ENCODE peak calls at places on chromosomes 6 and 20, in six cellular contexts. B is psoas muscle, G is esophagus squamous epithelium, W is ovary, X is SJSA1, R is right cardiac atrium. E is an unnamed sample. For H3K4me1, the result is how much of the 10 kb centered on the place peaks cover.

GRCh38 chr20:2314759-2315439 is 19.1 kb downstream of the TGM3 start:
- DNase-seq in B (peak), G (no peak), W (no peak), X (peak), R (peak), E (no peak)

GRCh38 chr6:30329331-30329730 is 2.6 kb downstream of the TRIM39 start:
- DNase-seq in B (no peak), G (no peak), W (no peak), X (no peak), R (peak), E (no peak)

GRCh38 chr6:47420394-47421371 is 56.9 kb upstream of the CD2AP start:
- DNase-seq in B (no peak), G (no peak), W (no peak), X (no peak), R (no peak), E (no peak)

GRCh38 chr20:25695532-25696383 is 895 bp downstream of the ZNF337 start:
- DNase-seq in B (no peak), G (no peak), W (no peak), X (no peak), R (peak), E (no peak)

GRCh38 chr6:72619883-72620696 is 1.8 kb upstream of the KCNQ5 start:
- DNase-seq in B (peak), G (no peak), W (peak), X (no peak), R (peak), E (peak)

GRCh38 chr6:108598316-108598863 is 37.7 kb downstream of the FOXO3 start:
- DNase-seq in B (peak), G (no peak), W (no peak), X (no peak), R (no peak), E (no peak)

GRCh38 chr6:41191569-41191968 is 9.4 kb downstream of the TREML2 start:
- DNase-seq in B (no peak), G (no peak), W (no peak), X (no peak), R (no peak), E (no peak)

GRCh38 chr20:62367483-62368302 is 581 bp upstream of the LAMA5 start:
- DNase-seq in B (peak), G (no peak), W (no peak), X (no peak), R (peak), E (no peak)

GRCh38 chr20:3753501-3754257 is 13.9 kb downstream of the ADISSP start:
- DNase-seq in B (no peak), G (no peak), W (no peak), X (no peak), R (no peak), E (no peak)

GRCh38 chr6:36928547-36928918 is 26.0 kb upstream of the PI16 start:
- DNase-seq in B (peak), G (no peak), W (peak), X (no peak), R (no peak), E (peak)

GRCh38 chr20:3224681-3225421 is 14.1 kb downstream of the SLC4A11 start:
- DNase-seq in B (no peak), G (no peak), W (no peak), X (no peak), R (no peak), E (no peak)

GRCh38 chr6:109762769-109763450 is 71.8 kb downstream of the FIG4 start:
- DNase-seq in B (no peak), G (no peak), W (no peak), X (no peak), R (no peak), E (no peak)

GRCh38 chr6:108561742-108562502 is 1.2 kb downstream of the FOXO3 start:
- DNase-seq in B (peak), G (no peak), W (peak), X (peak), R (peak), E (peak)

GRCh38 chr6:4936681-4937041 is 67.2 kb downstream of the RPP40 start:
- DNase-seq in B (no peak), G (no peak), W (no peak), X (no peak), R (no peak), E (no peak)

GRCh38 chr6:161319231-161319630 is 45.4 kb upstream of the AGPAT4 start:
- DNase-seq in B (no peak), G (no peak), W (no peak), X (no peak), R (no peak), E (no peak)

GRCh38 chr20:52943185-52943841 is 28.8 kb upstream of the TSHZ2 start:
- DNase-seq in B (no peak), G (no peak), W (no peak), X (no peak), R (no peak), E (no peak)

GRCh38 chr6:132907915-132908314 is 93.5 kb downstream of the RPS12 start:
- DNase-seq in B (no peak), G (no peak), W (no peak), X (no peak), R (no peak), E (no peak)

GRCh38 chr20:189611-190010 is at the start of gene DEFB128:
- DNase-seq in B (no peak), G (no peak), W (no peak), X (no peak), R (no peak), E (no peak)

GRCh38 chr6:78615430-78615904 is 251.9 kb upstream of the IRAK1BP1 start:
- DNase-seq in B (no peak), G (no peak), W (no peak), X (no peak), R (no peak), E (no peak)

GRCh38 chr6:109069746-109070145 is 24.9 kb downstream of the SESN1 start:
- DNase-seq in B (no peak), G (no peak), W (no peak), X (no peak), R (no peak), E (no peak)

GRCh38 chr20:38673731-38674177 is 50.5 kb upstream of the SLC32A1 start:
- DNase-seq in B (no peak), G (no peak), W (peak), X (no peak), R (peak), E (no peak)

GRCh38 chr6:92977018-92977417 is 442.3 kb downstream of the EPHA7 start:
- DNase-seq in B (no peak), G (no peak), W (no peak), X (no peak), R (no peak), E (no peak)

GRCh38 chr6:37496951-37497885 is 2.5 kb downstream of the CCDC167 start:
- DNase-seq in B (no peak), G (no peak), W (no peak), X (no peak), R (no peak), E (peak)

GRCh38 chr6:53410508-53411258 is 61.9 kb upstream of the ELOVL5 start:
- DNase-seq in B (peak), G (peak), W (peak), X (no peak), R (peak), E (no peak)

GRCh38 chr6:161272600-161273355 is 1.1 kb downstream of the AGPAT4 start:
- DNase-seq in B (no peak), G (no peak), W (no peak), X (no peak), R (no peak), E (no peak)

GRCh38 chr20:32333988-32334885 is 23.9 kb upstream of the ASXL1 start:
- DNase-seq in B (no peak), G (no peak), W (no peak), X (no peak), R (peak), E (no peak)

GRCh38 chr6:31776563-31776960 is 566 bp downstream of the VWA7 start:
- DNase-seq in B (no peak), G (no peak), W (no peak), X (no peak), R (no peak), E (no peak)

GRCh38 chr6:21999012-21999528 is 297.8 kb downstream of the PRL start:
- DNase-seq in B (no peak), G (no peak), W (no peak), X (no peak), R (no peak), E (no peak)

GRCh38 chr20:47205577-47206123 is 150.8 kb downstream of the ZMYND8 start:
- DNase-seq in B (peak), G (no peak), W (peak), X (peak), R (peak), E (peak)

GRCh38 chr20:1252416-1252815 is 13.7 kb upstream of the SNPH start:
- DNase-seq in B (no peak), G (no peak), W (no peak), X (no peak), R (no peak), E (no peak)

GRCh38 chr6:22467645-22468044 is 101.7 kb upstream of the HDGFL1 start:
- DNase-seq in B (no peak), G (no peak), W (no peak), X (no peak), R (no peak), E (no peak)

GRCh38 chr20:48230251-48230650 is 445.0 kb upstream of the SULF2 start:
- DNase-seq in B (no peak), G (no peak), W (no peak), X (no peak), R (no peak), E (no peak)

GRCh38 chr6:116229287-116229913 is 24.5 kb downstream of the TSPYL4 start:
- DNase-seq in B (peak), G (no peak), W (peak), X (peak), R (peak), E (peak)

GRCh38 chr6:33765368-33765767 is 18.7 kb upstream of the IP6K3 start:
- DNase-seq in B (no peak), G (no peak), W (no peak), X (no peak), R (no peak), E (no peak)

GRCh38 chr6:83193747-83194582 is 808 bp downstream of the RWDD2A start:
- DNase-seq in B (peak), G (no peak), W (peak), X (peak), R (peak), E (peak)

GRCh38 chr20:2293971-2294370 is 1.8 kb upstream of the TGM3 start:
- DNase-seq in B (no peak), G (no peak), W (no peak), X (peak), R (no peak), E (no peak)

GRCh38 chr6:2168480-2168879 is 76.9 kb downstream of the GMDS start:
- DNase-seq in B (no peak), G (no peak), W (no peak), X (no peak), R (no peak), E (no peak)

GRCh38 chr20:17766226-17766625 is 66.5 kb downstream of the BANF2 start:
- DNase-seq in B (no peak), G (no peak), W (no peak), X (no peak), R (no peak), E (no peak)

GRCh38 chr20:17762873-17763557 is 63.2 kb downstream of the BANF2 start:
- DNase-seq in B (no peak), G (no peak), W (no peak), X (no peak), R (no peak), E (no peak)

GRCh38 chr20:17765017-17765416 is 65.3 kb downstream of the BANF2 start:
- DNase-seq in B (no peak), G (no peak), W (no peak), X (no peak), R (no peak), E (no peak)

GRCh38 chr20:17767624-17768023 is 67.9 kb downstream of the BANF2 start:
- DNase-seq in B (no peak), G (no peak), W (no peak), X (no peak), R (no peak), E (no peak)

DNA sequence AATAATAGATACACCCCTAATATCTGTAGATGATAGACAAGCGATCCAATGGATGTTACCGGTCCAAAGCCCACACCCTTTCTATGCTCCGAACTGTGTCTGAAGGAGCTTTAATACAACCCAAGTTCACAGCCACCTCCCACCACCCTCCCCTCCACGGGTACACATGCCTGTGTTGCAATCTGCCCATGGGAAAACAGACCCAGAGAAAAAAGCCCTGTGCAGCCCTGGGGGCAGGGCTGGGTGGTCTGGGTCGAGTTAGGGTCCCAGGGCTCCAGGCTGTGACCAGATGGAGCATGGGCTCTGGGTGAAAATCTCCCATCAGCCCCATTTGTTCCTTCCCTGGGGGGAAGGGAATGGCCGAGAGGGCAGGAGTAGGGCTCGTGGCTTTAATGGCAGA is 65.8 kb downstream of the BANF2 start:
- DNase-seq in B (no peak), G (no peak), W (no peak), X (no peak), R (no peak), E (no peak)
- H3K4me3 ChIP-seq in B (no peak), G (no peak), W (no peak), X (no peak), R (no peak), E (no peak)

GRCh38 chr6:3359091-3359752 is 97.6 kb downstream of the SLC22A23 start:
- DNase-seq in B (no peak), G (no peak), W (no peak), X (no peak), R (no peak), E (no peak)
- H3K27ac ChIP-seq in B (no peak), G (no peak), W (no peak), X (no peak), R (no peak), E (no peak)

DNA sequence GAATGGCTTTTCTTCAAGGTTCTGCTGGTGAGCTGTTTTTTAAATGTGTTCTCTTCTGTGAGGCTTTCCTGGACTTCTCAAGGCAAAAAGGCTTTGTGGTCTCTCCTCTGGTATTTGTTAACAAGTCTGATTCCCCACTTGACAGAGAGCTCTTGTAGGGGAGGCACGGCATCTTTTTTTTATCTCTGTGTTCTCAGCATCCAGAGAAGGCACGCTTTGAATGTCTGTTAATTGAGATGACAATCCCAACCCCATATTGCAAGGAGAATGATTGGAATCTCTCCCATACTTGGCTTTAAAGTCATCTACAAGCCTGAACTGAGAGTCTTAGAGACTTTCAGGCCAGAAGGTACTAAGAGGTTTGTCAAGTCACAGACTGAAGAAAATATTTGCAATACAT is 22.6 kb downstream of the EDN1 start:
- DNase-seq in B (no peak), G (no peak), W (no peak), X (no peak), R (no peak), E (no peak)
- H3K4me1 ChIP-seq in B (under half), G (under half), W (under half), X (under half), R (under half), E (under half)

GRCh38 chr6:112245511-112246203 is 8.7 kb downstream of the LAMA4 start:
- DNase-seq in B (no peak), G (no peak), W (no peak), X (no peak), R (no peak), E (no peak)
- H3K4me3 ChIP-seq in B (no peak), G (no peak), W (peak), X (no peak), R (no peak), E (no peak)

GRCh38 chr6:42664718-42665117 is 57.7 kb downstream of the PRPH2 start:
- DNase-seq in B (no peak), G (no peak), W (no peak), X (no peak), R (no peak), E (no peak)
- H3K27ac ChIP-seq in B (no peak), G (no peak), W (no peak), X (no peak), R (no peak), E (no peak)

GRCh38 chr20:10653593-10654288 is 20.1 kb downstream of the JAG1 start:
- DNase-seq in B (no peak), G (no peak), W (peak), X (no peak), R (peak), E (no peak)
- H3K4me1 ChIP-seq in B (under half), G (half or more), W (under half), X (under half), R (under half), E (under half)